ENCODE peak calls at places on chromosomes 11 and 22, in five cellular contexts. One of them, this sample, is unnamed.

GRCh38 chr11:2951235-2952110 is 22.3 kb upstream of the PHLDA2 start:
- DNase-seq in K562: no peak
- DNase-seq in retina: no peak
- DNase-seq in COR-L47: no peak
- DNase-seq in stimulated activated CD8-positive, alpha-beta memory T cell treated with anti-CD3 and anti-CD28 coated beads, Interleukin-4, amount 100 ng/mL, for 4 hours: no peak
- DNase-seq in this sample: no peak

GRCh38 chr11:34948721-34949120 is 32.3 kb downstream of the PDHX start:
- DNase-seq in K562: no peak
- DNase-seq in retina: no peak
- DNase-seq in COR-L47: no peak
- DNase-seq in stimulated activated CD8-positive, alpha-beta memory T cell treated with anti-CD3 and anti-CD28 coated beads, Interleukin-4, amount 100 ng/mL, for 4 hours: no peak
- DNase-seq in this sample: no peak

GRCh38 chr11:112085822-112086421 is 634 bp downstream of the TIMM8B start:
- DNase-seq in K562: peak; percentile 35
- DNase-seq in retina: no peak
- DNase-seq in COR-L47: peak; percentile 10
- DNase-seq in stimulated activated CD8-positive, alpha-beta memory T cell treated with anti-CD3 and anti-CD28 coated beads, Interleukin-4, amount 100 ng/mL, for 4 hours: no peak
- DNase-seq in this sample: no peak

GRCh38 chr11:57787205-57787604 is 25.6 kb downstream of the CTNND1 start:
- DNase-seq in K562: no peak
- DNase-seq in retina: no peak
- DNase-seq in COR-L47: no peak
- DNase-seq in stimulated activated CD8-positive, alpha-beta memory T cell treated with anti-CD3 and anti-CD28 coated beads, Interleukin-4, amount 100 ng/mL, for 4 hours: no peak
- DNase-seq in this sample: no peak

GRCh38 chr11:127674754-127675153 is 674.2 kb upstream of the KIRREL3 start:
- DNase-seq in K562: no peak
- DNase-seq in retina: no peak
- DNase-seq in COR-L47: no peak
- DNase-seq in stimulated activated CD8-positive, alpha-beta memory T cell treated with anti-CD3 and anti-CD28 coated beads, Interleukin-4, amount 100 ng/mL, for 4 hours: no peak
- DNase-seq in this sample: no peak

GRCh38 chr11:130244851-130245250 is 69.9 kb downstream of the ZBTB44 start:
- DNase-seq in K562: no peak
- DNase-seq in retina: no peak
- DNase-seq in COR-L47: no peak
- DNase-seq in stimulated activated CD8-positive, alpha-beta memory T cell treated with anti-CD3 and anti-CD28 coated beads, Interleukin-4, amount 100 ng/mL, for 4 hours: no peak
- DNase-seq in this sample: no peak

GRCh38 chr22:35037089-35037488 is 28.9 kb upstream of the ISX start:
- DNase-seq in K562: peak; percentile 7
- DNase-seq in retina: peak; percentile 23
- DNase-seq in COR-L47: no peak
- DNase-seq in stimulated activated CD8-positive, alpha-beta memory T cell treated with anti-CD3 and anti-CD28 coated beads, Interleukin-4, amount 100 ng/mL, for 4 hours: no peak
- DNase-seq in this sample: no peak

GRCh38 chr11:83681045-83681781 is 395.0 kb upstream of the CCDC90B start:
- DNase-seq in K562: no peak
- DNase-seq in retina: peak; percentile 70
- DNase-seq in COR-L47: peak; percentile 29
- DNase-seq in stimulated activated CD8-positive, alpha-beta memory T cell treated with anti-CD3 and anti-CD28 coated beads, Interleukin-4, amount 100 ng/mL, for 4 hours: no peak
- DNase-seq in this sample: no peak

GRCh38 chr11:57649826-57650738 is at the start of gene YPEL4:
- DNase-seq in K562: peak; percentile 83
- DNase-seq in retina: peak; percentile 63
- DNase-seq in COR-L47: no peak
- DNase-seq in stimulated activated CD8-positive, alpha-beta memory T cell treated with anti-CD3 and anti-CD28 coated beads, Interleukin-4, amount 100 ng/mL, for 4 hours: peak; percentile 33
- DNase-seq in this sample: no peak

GRCh38 chr22:38201718-38202436 is at the start of gene MAFF:
- DNase-seq in K562: peak; percentile 93
- DNase-seq in retina: peak; percentile 92
- DNase-seq in COR-L47: peak; percentile 79
- DNase-seq in stimulated activated CD8-positive, alpha-beta memory T cell treated with anti-CD3 and anti-CD28 coated beads, Interleukin-4, amount 100 ng/mL, for 4 hours: peak; percentile 70
- DNase-seq in this sample: no peak